ENCODE peak calls at places on chromosomes 5 and 9, in four cellular contexts. S, R, Q and X are unnamed samples.
A peak's percentile ranks its signal among the peaks of the same experiment; 100 is the strongest.

GRCh38 chr5:332843-333242 is 11.3 kb downstream of the AHRR start:
- DNase-seq in R (no peak), Q (no peak), S (no peak), X (no peak)

GRCh38 chr9:90343360-90343759 is 299.3 kb downstream of the DIRAS2 start:
- DNase-seq in R (no peak), Q (no peak), S (no peak), X (no peak)

GRCh38 chr9:77386187-77386586 is 208.9 kb downstream of the VPS13A start:
- DNase-seq in S (no peak), R (no peak), Q (no peak), X (no peak)

GRCh38 chr5:54063817-54064216 is 246.6 kb downstream of the ARL15 start:
- DNase-seq in Q (no peak), R (no peak), S (no peak), X (no peak)

GRCh38 chr9:102106446-102106845 is 368.0 kb upstream of the GRIN3A start:
- DNase-seq in Q (no peak), R (no peak), S (no peak), X (no peak)

GRCh38 chr5:62286834-62287611 is 19.0 kb upstream of the KIF2A start:
- DNase-seq in S (no peak), Q (no peak), R (no peak), X (no peak)

GRCh38 chr5:171827162-171827561 is 41.5 kb downstream of the SMIM23 start:
- DNase-seq in R (no peak), Q (no peak), S (no peak), X (no peak)

GRCh38 chr9:14027114-14027812 is 286.7 kb downstream of the NFIB start:
- DNase-seq in S (no peak), Q (peak; percentile 67), R (no peak), X (peak; percentile 33)

GRCh38 chr9:93569775-93570174 is 6.6 kb upstream of the PHF2 start:
- DNase-seq in Q (no peak), S (no peak), R (no peak), X (no peak)

GRCh38 chr5:65022932-65023331 is 254.2 kb downstream of the CWC27 start:
- DNase-seq in S (no peak), Q (no peak), R (no peak), X (no peak)

GRCh38 chr5:65017636-65018035 is 248.9 kb downstream of the CWC27 start:
- DNase-seq in R (no peak), S (no peak), Q (no peak), X (no peak)

GRCh38 chr5:65021527-65022226 is 252.9 kb downstream of the CWC27 start:
- DNase-seq in S (no peak), R (no peak), Q (no peak), X (no peak)

GRCh38 chr5:65018763-65019162 is 250.0 kb downstream of the CWC27 start:
- DNase-seq in R (no peak), S (no peak), Q (peak; percentile 66), X (no peak)

DNA sequence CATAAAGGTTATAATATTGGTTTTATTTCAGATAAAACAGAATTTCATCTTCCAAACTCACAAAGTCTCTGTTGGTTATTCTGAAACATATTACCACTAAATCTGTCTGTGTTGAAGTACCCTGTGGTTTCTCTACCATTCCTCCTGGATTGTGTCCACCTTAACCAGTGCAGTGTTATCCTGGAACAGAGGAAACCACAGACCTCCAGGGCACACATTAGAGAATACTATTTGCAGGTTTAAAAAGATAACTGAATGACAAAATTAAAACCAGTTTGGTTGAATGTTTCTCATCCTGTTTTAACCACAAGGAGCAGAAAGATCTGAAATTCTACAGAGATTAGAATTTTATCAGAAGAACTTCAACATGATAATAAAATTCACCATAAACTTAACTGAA is 251.8 kb downstream of the CWC27 start:
- DNase-seq in Q (no peak), R (no peak), S (no peak), X (no peak)
- TF ChIP-seq CTCF in Q (no peak), R (no peak), S (no peak), X (no peak)

DNA sequence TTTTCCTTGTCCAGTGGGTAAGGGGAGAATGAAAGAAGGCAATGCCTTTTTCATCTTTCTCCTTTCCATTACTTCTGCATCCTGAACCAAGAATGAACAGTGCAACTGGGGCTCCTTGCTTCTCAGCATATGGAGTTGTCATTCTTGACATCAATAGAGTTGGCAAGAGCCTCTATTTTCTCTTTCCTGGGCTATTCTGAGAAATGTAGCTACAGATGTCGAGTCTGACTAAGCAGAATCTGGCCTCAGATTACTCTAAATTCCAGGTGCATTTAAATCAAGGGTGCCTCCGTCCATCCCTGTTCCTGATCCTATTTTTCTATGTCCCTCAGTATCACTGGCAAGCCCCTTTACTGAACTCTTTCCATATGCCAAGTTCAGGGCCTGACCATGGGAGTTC is 244.8 kb downstream of the GLIS3 start:
- DNase-seq in Q (no peak), S (no peak), R (no peak), X (no peak)
- TF ChIP-seq CTCF in Q (no peak), S (no peak), R (no peak), X (no peak)

DNA sequence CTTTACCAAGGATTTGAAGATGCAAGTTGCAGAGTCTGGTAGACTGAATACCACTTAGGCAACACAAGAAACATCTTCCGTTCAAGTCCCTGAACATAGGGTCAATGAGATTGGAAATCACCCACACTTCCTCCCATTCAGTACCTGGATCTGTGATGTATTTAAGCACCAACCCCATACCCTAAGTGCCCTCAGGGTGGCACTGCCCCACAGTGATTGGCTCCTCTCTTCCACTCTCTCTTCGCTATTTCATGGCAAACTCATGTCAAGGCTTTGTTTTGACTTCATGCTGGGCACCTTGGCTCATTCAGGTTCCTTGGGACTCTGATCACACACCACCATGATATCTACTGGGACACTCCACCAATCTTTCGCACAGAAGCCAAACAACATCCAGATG is 53.7 kb downstream of the GGTA1 start:
- DNase-seq in Q (no peak), S (no peak), R (no peak), X (no peak)
- TF ChIP-seq CTCF in Q (peak; percentile 38), S (no peak), R (no peak), X (no peak)

DNA sequence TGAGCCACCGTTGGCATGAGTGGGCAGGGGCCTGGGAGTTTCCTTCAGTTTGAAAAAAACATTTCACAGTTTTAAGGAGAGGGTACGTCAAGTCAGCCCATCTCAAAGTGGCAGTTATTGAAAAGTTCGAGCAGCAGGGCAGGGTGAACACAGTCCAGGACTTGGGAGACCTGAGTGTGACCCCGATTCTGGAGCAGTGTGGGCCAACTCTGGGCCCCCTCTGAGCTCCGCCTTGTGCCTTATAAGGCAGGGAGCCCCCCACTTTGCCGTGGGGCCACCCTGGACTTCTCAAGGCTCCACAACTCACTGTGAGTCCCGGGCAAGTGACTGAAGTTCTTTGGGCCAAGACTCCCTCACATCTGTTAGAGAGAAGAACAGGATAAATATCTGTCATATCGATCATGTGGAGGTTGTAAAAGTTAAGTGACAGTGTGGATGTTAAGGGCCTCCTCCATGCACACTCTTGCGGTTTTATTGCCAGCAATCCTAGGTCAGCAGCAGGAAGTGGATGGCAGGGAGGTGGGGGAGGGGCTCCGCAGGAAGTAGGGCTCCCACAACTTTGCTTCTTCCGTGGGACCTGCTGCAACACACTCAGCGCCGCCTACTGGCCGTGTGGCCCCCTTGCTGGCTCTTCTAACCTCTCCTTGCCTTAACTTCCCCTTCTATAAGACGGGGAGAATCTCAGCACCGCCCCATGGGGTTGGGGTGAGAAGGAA is 38.4 kb downstream of the HRH2 start:
- DNase-seq in Q (peak; percentile 80), S (no peak), R (no peak), X (peak; percentile 26)
- TF ChIP-seq CTCF in Q (peak; percentile 57), S (no peak), R (peak; percentile 53), X (peak; percentile 8)

GRCh38 chr5:56323505-56323904 is 90.4 kb upstream of the ANKRD55 start:
- DNase-seq in Q (no peak), R (no peak), S (no peak), X (no peak)
- TF ChIP-seq CTCF in Q (no peak), R (no peak), S (no peak), X (no peak)

GRCh38 chr5:43400082-43400481 is 12.1 kb downstream of the CCL28 start:
- DNase-seq in S (no peak), R (no peak), Q (no peak), X (no peak)
- TF ChIP-seq CTCF in S (no peak), R (no peak), Q (peak; percentile 18), X (no peak)

DNA sequence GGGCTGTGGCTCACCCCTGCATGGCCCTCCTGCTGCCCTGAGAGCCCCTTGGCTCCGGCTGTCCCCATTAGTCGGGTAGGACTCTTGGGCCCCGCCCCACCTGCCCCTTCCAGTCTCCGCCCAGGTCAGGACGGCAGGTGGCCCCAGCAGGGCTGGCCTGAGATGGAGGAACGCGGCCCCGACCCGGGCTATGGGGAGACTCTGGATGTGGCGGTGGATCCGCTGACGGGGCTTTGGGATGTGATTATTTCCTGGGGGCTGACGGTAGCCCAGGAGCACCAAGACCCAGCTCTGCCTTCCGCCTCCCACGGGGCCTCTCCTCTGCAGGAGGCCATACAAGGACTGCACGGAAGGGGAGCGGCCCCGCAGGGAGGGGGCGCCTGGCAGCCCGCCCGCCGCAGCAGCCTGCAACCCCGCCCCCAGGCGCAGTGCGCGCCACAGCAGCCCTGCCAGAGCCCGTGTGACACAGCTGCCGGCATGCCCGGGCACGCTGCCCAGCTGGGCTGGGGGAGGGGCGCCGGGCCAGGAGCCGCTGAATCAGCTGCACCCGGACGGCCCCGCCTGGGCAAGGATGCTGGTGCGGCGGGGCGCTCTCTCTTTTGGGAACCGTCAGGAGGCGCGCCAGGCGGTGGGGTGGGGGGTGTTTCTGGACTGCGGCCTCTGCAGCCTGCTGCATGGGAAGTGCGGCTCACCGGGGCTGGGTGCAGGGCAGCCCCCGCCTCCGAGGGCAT is 9.2 kb downstream of the TMEM250 start:
- DNase-seq in S (peak; percentile 94), R (peak; percentile 57), Q (peak; percentile 92), X (peak; percentile 89)
- TF ChIP-seq CTCF in S (no peak), R (no peak), Q (no peak), X (no peak)

GRCh38 chr5:143023447-143024096 is 253.4 kb downstream of the ARHGAP26 start:
- DNase-seq in Q (peak; percentile 79), S (peak; percentile 19), R (no peak), X (peak; percentile 28)
- TF ChIP-seq CTCF in Q (peak; percentile 9), S (no peak), R (no peak), X (no peak)

GRCh38 chr9:15308511-15308910 is 1.5 kb upstream of the TTC39B start:
- DNase-seq in S (no peak), Q (no peak), R (no peak), X (no peak)

GRCh38 chr9:15306757-15307522 is at the start of gene TTC39B:
- DNase-seq in Q (peak; percentile 93), S (peak; percentile 95), R (peak; percentile 91), X (peak; percentile 96)

GRCh38 chr9:15304620-15305019 is 2.4 kb downstream of the TTC39B start:
- DNase-seq in Q (no peak), R (no peak), S (no peak), X (no peak)

GRCh38 chr9:15306068-15306756 is 804 bp downstream of the TTC39B start:
- DNase-seq in S (peak; percentile 70), R (peak; percentile 51), Q (peak; percentile 38), X (peak; percentile 67)

DNA sequence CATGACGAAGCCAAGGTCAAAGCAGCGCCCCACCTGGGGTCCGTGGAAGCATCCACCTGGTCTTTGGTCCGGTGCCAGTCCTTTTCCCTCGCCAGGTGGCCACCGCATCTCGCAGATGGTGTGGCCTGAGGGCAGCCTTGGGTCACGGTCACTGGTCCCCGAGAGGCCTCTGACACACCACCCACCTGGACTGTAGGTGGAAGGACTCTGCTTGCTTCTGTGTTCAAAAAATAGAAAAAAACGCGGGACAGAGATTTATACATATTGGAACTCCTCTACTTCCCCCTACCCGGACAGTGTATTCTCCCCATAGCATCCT is 466 bp upstream of the TTC39B start:
- DNase-seq in Q (no peak), S (no peak), R (no peak), X (no peak)
- TF ChIP-seq CTCF in Q (no peak), S (no peak), R (no peak), X (no peak)